ENCODE peak calls at places on chromosomes 5 and 9, in five cellular contexts. N, Z, V, P and D are unnamed samples.

GRCh38 chr5:108196276-108196675 is 185.6 kb downstream of the FBXL17 start:
- DNase-seq in N (no peak), P (no peak), Z (no peak), V (no peak), D (no peak)

GRCh38 chr9:128729766-128730517 is 6.0 kb upstream of the ZDHHC12 start:
- DNase-seq in P (no peak), Z (no peak), N (no peak), V (no peak), D (no peak)

GRCh38 chr5:153719324-153719723 is 228.9 kb downstream of the GRIA1 start:
- DNase-seq in N (no peak), P (no peak), V (no peak), Z (no peak), D (no peak)

GRCh38 chr9:16134351-16134750 is 581.5 kb downstream of the CCDC171 start:
- DNase-seq in V (no peak), N (no peak), Z (no peak), P (no peak), D (no peak)

GRCh38 chr5:172828911-172829431 is 5.1 kb upstream of the ERGIC1 start:
- DNase-seq in P (no peak), N (no peak), V (peak), Z (no peak), D (no peak)

GRCh38 chr5:113493446-113493845 is 5.2 kb upstream of the MCC start:
- DNase-seq in N (no peak), Z (no peak), V (no peak), P (no peak), D (no peak)

GRCh38 chr5:149748471-149749094 is 18.5 kb downstream of the PPARGC1B start:
- DNase-seq in V (no peak), P (no peak), N (no peak), Z (no peak), D (no peak)

GRCh38 chr5:179870403-179870903 is 11.8 kb upstream of the MRNIP start:
- DNase-seq in N (peak), V (peak), Z (no peak), P (no peak), D (peak)

GRCh38 chr9:82912639-82913038 is 150.3 kb downstream of the RASEF start:
- DNase-seq in V (no peak), Z (no peak), N (no peak), P (no peak), D (no peak)
- TF ChIP-seq CTCF in V (peak), Z (peak), N (no peak), P (no peak), D (no peak)

DNA sequence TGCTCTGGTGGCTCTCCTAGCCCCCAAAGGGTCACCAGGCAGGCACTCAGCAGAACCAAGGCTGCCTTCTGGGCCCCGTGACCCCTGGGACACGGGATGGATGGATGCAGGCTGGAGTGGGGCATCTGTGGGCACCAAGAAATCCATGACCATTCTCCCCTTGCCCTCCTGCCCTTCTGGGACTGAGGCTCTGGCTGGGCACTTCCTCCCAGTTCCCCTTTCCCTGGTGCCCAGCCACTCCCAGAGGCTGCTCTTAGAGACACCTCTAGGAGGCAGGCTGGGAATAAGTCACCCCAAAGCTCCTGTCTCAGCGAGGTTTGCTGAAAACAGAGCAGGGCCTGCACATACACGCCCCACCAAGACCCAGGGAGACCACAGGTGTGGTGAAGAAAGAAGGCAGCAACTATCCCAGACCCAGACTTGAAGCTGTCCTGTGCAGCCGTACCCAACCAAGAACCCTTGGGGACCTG is 943 bp downstream of the STING1 start:
- DNase-seq in N (no peak), P (peak), V (no peak), Z (no peak), D (peak)
- TF ChIP-seq CTCF in N (no peak), P (no peak), V (peak), Z (peak), D (peak)

GRCh38 chr5:140207250-140207954 is 32.4 kb downstream of the CYSTM1 start:
- DNase-seq in V (no peak), Z (peak), N (no peak), P (no peak), D (no peak)

GRCh38 chr5:140202610-140203009 is 27.6 kb downstream of the CYSTM1 start:
- DNase-seq in Z (no peak), N (no peak), P (no peak), V (no peak), D (no peak)

GRCh38 chr5:140205216-140205615 is 30.2 kb downstream of the CYSTM1 start:
- DNase-seq in V (no peak), P (no peak), N (no peak), Z (no peak), D (no peak)

GRCh38 chr5:140208065-140208464 is 33.1 kb downstream of the CYSTM1 start:
- DNase-seq in Z (no peak), P (no peak), N (no peak), V (no peak), D (no peak)

DNA sequence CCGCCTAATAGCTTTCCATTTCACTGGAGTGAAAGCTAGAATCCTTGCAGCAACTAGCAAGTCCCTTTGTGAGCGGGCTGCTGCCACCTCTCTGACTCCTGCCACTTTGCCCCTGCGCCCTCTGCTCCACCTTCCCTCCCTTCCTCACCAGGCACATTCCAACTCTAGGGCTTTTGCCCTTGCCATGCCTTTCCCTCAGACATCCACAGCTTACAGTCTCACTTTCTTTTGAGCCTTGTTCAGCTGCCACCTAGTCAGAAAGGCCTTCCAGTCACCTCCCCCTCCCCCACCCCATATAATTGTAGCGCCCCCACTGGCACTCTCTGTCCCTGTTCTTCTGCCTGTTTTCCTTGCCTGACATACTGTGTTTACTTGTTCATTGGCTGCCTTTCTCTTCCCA is 31.0 kb downstream of the CYSTM1 start:
- DNase-seq in P (no peak), N (no peak), Z (no peak), V (no peak), D (no peak)
- TF ChIP-seq CTCF in P (no peak), N (no peak), Z (no peak), V (no peak), D (peak)

GRCh38 chr5:38434981-38435710 is 121.3 kb downstream of the LIFR start:
- DNase-seq in Z (no peak), V (no peak), P (no peak), N (no peak), D (peak)

GRCh38 chr5:38438757-38439156 is 117.7 kb downstream of the LIFR start:
- DNase-seq in P (no peak), Z (no peak), N (no peak), V (no peak), D (no peak)

GRCh38 chr5:38431242-38431853 is 125.1 kb downstream of the LIFR start:
- DNase-seq in N (no peak), Z (no peak), V (no peak), P (no peak), D (no peak)

GRCh38 chr5:38433160-38433861 is 123.1 kb downstream of the LIFR start:
- DNase-seq in N (no peak), P (no peak), Z (peak), V (peak), D (peak)
- TF ChIP-seq CTCF in N (no peak), P (no peak), Z (no peak), V (no peak), D (no peak)